ENCODE peak calls at places on chromosome 15, in ten cellular contexts. V is pancreas; N is naive thymus-derived CD4-positive, alpha-beta T cell; B is natural killer cell treated with Interleukin-12 subunit alpha and Interleukin-12 subunit beta and Interleukin-15 and Interleukin-18, amount 100 ng/mL, for 72 hours; S is brain microvascular endothelial cell; Z is fibroblast of pulmonary artery; J is activated naive CD8-positive, alpha-beta T cell treated with anti-CD3 and anti-CD28 coated beads, Interleukin-2, amount 50 U/mL, for 16 hours; G is globus pallidus; Y is iPS-NIHi11; T is glutamatergic neuron. X is an unnamed sample.

GRCh38 chr15:98681061-98681460 is 32.7 kb downstream of the IGF1R start:
- DNase-seq in V (no peak), N (no peak), B (no peak), S (no peak), Z (no peak), J (no peak), G (no peak), Y (no peak), T (no peak), X (no peak)

GRCh38 chr15:50166216-50166615 is 15.8 kb upstream of the SLC27A2 start:
- DNase-seq in V (no peak), N (no peak), B (no peak), S (peak), Z (peak), J (no peak), G (no peak), Y (no peak), T (no peak), X (no peak)

GRCh38 chr15:64911317-64912186 is at the start of gene ANKDD1A:
- DNase-seq in V (peak), N (no peak), B (peak), S (no peak), Z (peak), J (no peak), G (no peak), Y (peak), T (peak), X (peak)

GRCh38 chr15:77819271-77819806 is 186.6 kb upstream of the LINGO1 start:
- DNase-seq in V (no peak), N (no peak), B (no peak), S (no peak), Z (no peak), J (no peak), G (no peak), Y (peak), T (peak), X (no peak)

GRCh38 chr15:90529369-90530249 is at the start of gene CRTC3:
- DNase-seq in V (peak), N (peak), B (peak), S (peak), Z (peak), J (peak), G (peak), Y (peak), T (peak), X (peak)

GRCh38 chr15:59300618-59301139 is 72.0 kb downstream of the MYO1E start:
- DNase-seq in V (peak), N (peak), B (no peak), S (no peak), Z (peak), J (no peak), G (no peak), Y (no peak), T (no peak), X (no peak)

GRCh38 chr15:63348392-63348791 is 33.3 kb downstream of the CA12 start:
- DNase-seq in V (peak), N (no peak), B (no peak), S (peak), Z (peak), J (no peak), G (peak), Y (peak), T (no peak), X (no peak)

GRCh38 chr15:90004671-90005070 is 3.5 kb downstream of the ZNF710 start:
- DNase-seq in V (no peak), N (no peak), B (no peak), S (peak), Z (peak), J (no peak), G (peak), Y (no peak), T (no peak), X (no peak)

GRCh38 chr15:70200003-70200410 is 102.3 kb upstream of the TLE3 start:
- DNase-seq in V (no peak), N (no peak), B (no peak), S (no peak), Z (no peak), J (no peak), G (no peak), Y (no peak), T (no peak), X (no peak)

GRCh38 chr15:56327721-56328502 is 37.3 kb upstream of the TEX9 start:
- DNase-seq in V (no peak), N (no peak), B (no peak), S (no peak), Z (no peak), J (no peak), G (no peak), Y (no peak), T (no peak), X (no peak)

GRCh38 chr15:63474810-63475316 is 29.5 kb upstream of the USP3 start:
- DNase-seq in V (no peak), N (no peak), B (no peak), S (no peak), Z (no peak), J (no peak), G (no peak), Y (no peak), T (no peak), X (no peak)

GRCh38 chr15:80549191-80549590 is 145.0 kb downstream of the ARNT2 start:
- DNase-seq in V (no peak), N (no peak), B (no peak), S (no peak), Z (peak), J (no peak), G (no peak), Y (no peak), T (no peak), X (no peak)

GRCh38 chr15:75452968-75453702 is 1.6 kb upstream of the SIN3A start:
- DNase-seq in V (peak), N (no peak), B (peak), S (peak), Z (peak), J (peak), G (peak), Y (no peak), T (peak), X (peak)

GRCh38 chr15:29935296-29936020 is 113.2 kb upstream of the TJP1 start:
- DNase-seq in V (no peak), N (no peak), B (no peak), S (no peak), Z (no peak), J (no peak), G (no peak), Y (peak), T (no peak), X (no peak)

GRCh38 chr15:62087671-62088360 is 21.0 kb downstream of the C2CD4A start:
- DNase-seq in V (no peak), N (no peak), B (no peak), S (no peak), Z (peak), J (no peak), G (no peak), Y (no peak), T (no peak), X (no peak)

GRCh38 chr15:65368646-65369045 is 9.2 kb downstream of the IGDCC3 start:
- DNase-seq in V (no peak), N (no peak), B (no peak), S (no peak), Z (no peak), J (no peak), G (no peak), Y (no peak), T (peak), X (no peak)

GRCh38 chr15:35514759-35515158 is 31.2 kb downstream of the DPH6 start:
- DNase-seq in V (no peak), N (no peak), B (no peak), S (peak), Z (peak), J (no peak), G (no peak), Y (no peak), T (no peak), X (no peak)

GRCh38 chr15:67097893-67098740 is 32.7 kb downstream of the SMAD3 start:
- DNase-seq in V (no peak), N (no peak), B (no peak), S (peak), Z (peak), J (no peak), G (no peak), Y (no peak), T (no peak), X (peak)

X was measured in activated effector memory CD4-positive, alpha-beta T cell treated with Interleukin-2 at 50 U/mL for 16 hours.